ENCODE peak calls at places on chromosome 12, in seven cellular contexts. V, B, J, U, Z, N and G are unnamed samples.

GRCh38 chr12:6078378-6079083 is 45.9 kb downstream of the VWF start:
- DNase-seq in Z (no peak), V (no peak), B (no peak), N (no peak), U (no peak), J (peak; percentile 61), G (no peak)

GRCh38 chr12:131726-132465 is 65.3 kb downstream of the IQSEC3 start:
- DNase-seq in U (no peak), Z (no peak), J (peak; percentile 27), B (no peak), N (no peak), V (no peak), G (no peak)

GRCh38 chr12:8609061-8609570 is 3.5 kb downstream of the AICDA start:
- DNase-seq in B (peak; percentile 47), N (no peak), U (no peak), Z (no peak), J (peak; percentile 52), V (no peak), G (no peak)

GRCh38 chr12:24937553-24938244 is 11.2 kb downstream of the BCAT1 start:
- DNase-seq in Z (no peak), B (no peak), U (no peak), V (no peak), N (no peak), J (no peak), G (no peak)

GRCh38 chr12:75438052-75438754 is 42.4 kb upstream of the GLIPR1 start:
- DNase-seq in J (no peak), V (no peak), U (no peak), N (no peak), B (no peak), Z (no peak), G (no peak)

GRCh38 chr12:7130791-7131501 is 775 bp downstream of the CLSTN3 start:
- DNase-seq in U (no peak), J (peak; percentile 81), Z (peak; percentile 26), V (peak; percentile 56), N (peak; percentile 13), B (no peak), G (peak; percentile 55)

GRCh38 chr12:59660148-59660547 is 64.3 kb downstream of the SLC16A7 start:
- DNase-seq in U (no peak), V (no peak), J (no peak), B (no peak), Z (no peak), N (no peak), G (no peak)

GRCh38 chr12:20883288-20883687 is 72.8 kb downstream of the SLCO1B3 start:
- DNase-seq in J (no peak), B (no peak), U (no peak), Z (no peak), N (no peak), V (peak; percentile 44), G (no peak)